ENCODE peak calls at places on chromosomes 3 and 15, in four cellular contexts. One of them, this sample, is unnamed.

GRCh38 chr3:178562869-178563232 is 26.6 kb downstream of the KCNMB2 start:
- DNase-seq in tibial nerve: no peak
- DNase-seq in stomach: no peak
- DNase-seq in IMR-90: no peak
- DNase-seq in this sample: no peak

GRCh38 chr3:99747915-99748314 is 69.7 kb upstream of the CMSS1 start:
- DNase-seq in tibial nerve: peak; percentile 33
- DNase-seq in IMR-90: peak; percentile 32
- DNase-seq in stomach: no peak
- DNase-seq in this sample: no peak

GRCh38 chr3:108297636-108298035 is 1.3 kb downstream of the HHLA2 start:
- DNase-seq in stomach: peak; percentile 79
- DNase-seq in tibial nerve: no peak
- DNase-seq in IMR-90: no peak
- DNase-seq in this sample: no peak

GRCh38 chr15:81310480-81310879 is 13.5 kb downstream of the STARD5 start:
- DNase-seq in tibial nerve: no peak
- DNase-seq in IMR-90: no peak
- DNase-seq in stomach: no peak
- DNase-seq in this sample: no peak

GRCh38 chr3:51539291-51539891 is 872 bp downstream of the RAD54L2 start:
- DNase-seq in stomach: no peak
- DNase-seq in tibial nerve: peak; percentile 12
- DNase-seq in IMR-90: peak; percentile 85
- DNase-seq in this sample: no peak

GRCh38 chr3:13546667-13547171 is 2.2 kb upstream of the FBLN2 start:
- DNase-seq in IMR-90: peak; percentile 69
- DNase-seq in tibial nerve: no peak
- DNase-seq in stomach: no peak
- DNase-seq in this sample: no peak

GRCh38 chr15:26260517-26261133 is 397.5 kb upstream of the ATP10A start:
- DNase-seq in IMR-90: peak; percentile 22
- DNase-seq in tibial nerve: no peak
- DNase-seq in stomach: no peak
- DNase-seq in this sample: no peak

GRCh38 chr15:85793641-85794597 is 806 bp downstream of the KLHL25 start:
- DNase-seq in tibial nerve: no peak
- DNase-seq in IMR-90: peak; percentile 15
- DNase-seq in stomach: peak; percentile 61
- DNase-seq in this sample: no peak

GRCh38 chr3:80889643-80890042 is 871.8 kb downstream of the GBE1 start:
- DNase-seq in IMR-90: no peak
- DNase-seq in stomach: no peak
- DNase-seq in tibial nerve: no peak
- DNase-seq in this sample: no peak

GRCh38 chr15:55796321-55796965 is 53.5 kb upstream of the PRTG start:
- DNase-seq in stomach: no peak
- DNase-seq in tibial nerve: no peak
- DNase-seq in IMR-90: peak; percentile 17
- DNase-seq in this sample: no peak

GRCh38 chr15:23447107-23447500 is at the start of gene GOLGA6L2:
- DNase-seq in IMR-90: no peak
- DNase-seq in stomach: no peak
- DNase-seq in tibial nerve: no peak
- DNase-seq in this sample: no peak

GRCh38 chr15:50146661-50147060 is 27.6 kb upstream of the ATP8B4 start:
- DNase-seq in tibial nerve: no peak
- DNase-seq in IMR-90: no peak
- DNase-seq in stomach: no peak
- DNase-seq in this sample: no peak

GRCh38 chr3:55790596-55791350 is 303.7 kb upstream of the WNT5A start:
- DNase-seq in stomach: no peak
- DNase-seq in tibial nerve: no peak
- DNase-seq in IMR-90: no peak
- DNase-seq in this sample: no peak

GRCh38 chr3:43748179-43748578 is 57.4 kb downstream of the ABHD5 start:
- DNase-seq in stomach: no peak
- DNase-seq in IMR-90: peak; percentile 62
- DNase-seq in tibial nerve: no peak
- DNase-seq in this sample: no peak

GRCh38 chr15:90618330-90619136 is 88.8 kb downstream of the CRTC3 start:
- DNase-seq in tibial nerve: no peak
- DNase-seq in IMR-90: peak; percentile 17
- DNase-seq in stomach: no peak
- DNase-seq in this sample: no peak

GRCh38 chr3:151168269-151169094 is 34.5 kb downstream of the GPR171 start:
- DNase-seq in stomach: peak; percentile 84
- DNase-seq in IMR-90: peak; percentile 67
- DNase-seq in tibial nerve: peak; percentile 81
- DNase-seq in this sample: no peak

GRCh38 chr3:129023909-129024308 is 22.8 kb downstream of the EFCC1 start:
- DNase-seq in tibial nerve: no peak
- DNase-seq in IMR-90: peak; percentile 28
- DNase-seq in stomach: no peak
- DNase-seq in this sample: no peak

GRCh38 chr3:10744098-10744465 is 71.9 kb upstream of the SLC6A11 start:
- DNase-seq in IMR-90: no peak
- DNase-seq in tibial nerve: no peak
- DNase-seq in stomach: no peak
- DNase-seq in this sample: no peak

GRCh38 chr15:38217788-38218609 is 34.6 kb upstream of the SPRED1 start:
- DNase-seq in IMR-90: no peak
- DNase-seq in tibial nerve: no peak
- DNase-seq in stomach: no peak
- DNase-seq in this sample: no peak

GRCh38 chr15:71043373-71043772 is 71.9 kb upstream of the THSD4 start:
- DNase-seq in stomach: no peak
- DNase-seq in IMR-90: peak; percentile 81
- DNase-seq in tibial nerve: no peak
- DNase-seq in this sample: no peak

GRCh38 chr3:192921793-192922192 is 4.1 kb upstream of the MB21D2 start:
- DNase-seq in tibial nerve: no peak
- DNase-seq in stomach: no peak
- DNase-seq in IMR-90: no peak
- DNase-seq in this sample: no peak

GRCh38 chr3:8767667-8768363 is 1.6 kb downstream of the OXTR start:
- DNase-seq in tibial nerve: no peak
- DNase-seq in stomach: peak; percentile 50
- DNase-seq in IMR-90: no peak
- DNase-seq in this sample: no peak

GRCh38 chr3:12907729-12908128 is 66.4 kb upstream of the RPL32 start:
- DNase-seq in stomach: no peak
- DNase-seq in IMR-90: no peak
- DNase-seq in tibial nerve: no peak
- DNase-seq in this sample: no peak

GRCh38 chr3:69104585-69104984 is 17.8 kb downstream of the LMOD3 start:
- DNase-seq in stomach: no peak
- DNase-seq in IMR-90: no peak
- DNase-seq in tibial nerve: no peak
- DNase-seq in this sample: no peak

GRCh38 chr15:22942877-22943276 is 37.3 kb downstream of the CYFIP1 start:
- DNase-seq in stomach: no peak
- DNase-seq in IMR-90: no peak
- DNase-seq in tibial nerve: no peak
- DNase-seq in this sample: no peak

GRCh38 chr3:128969993-128970740 is 23.7 kb downstream of the CFAP92 start:
- DNase-seq in IMR-90: peak; percentile 37
- DNase-seq in tibial nerve: peak; percentile 50
- DNase-seq in stomach: peak; percentile 51
- DNase-seq in this sample: no peak

GRCh38 chr15:30930422-30930821 is 26.7 kb downstream of the FAN1 start:
- DNase-seq in stomach: no peak
- DNase-seq in tibial nerve: no peak
- DNase-seq in IMR-90: no peak
- DNase-seq in this sample: no peak

GRCh38 chr3:115792206-115792955 is 169.1 kb downstream of the GAP43 start:
- DNase-seq in IMR-90: peak; percentile 52
- DNase-seq in tibial nerve: no peak
- DNase-seq in stomach: no peak
- DNase-seq in this sample: no peak

GRCh38 chr3:36312351-36312750 is 68.0 kb upstream of the STAC start:
- DNase-seq in IMR-90: no peak
- DNase-seq in tibial nerve: no peak
- DNase-seq in stomach: no peak
- DNase-seq in this sample: no peak

GRCh38 chr15:78988361-78988911 is 43.6 kb upstream of the CTSH start:
- DNase-seq in stomach: peak; percentile 64
- DNase-seq in tibial nerve: peak; percentile 79
- DNase-seq in IMR-90: peak; percentile 99
- DNase-seq in this sample: peak; percentile 11

GRCh38 chr3:151085889-151086483 is 522 bp downstream of the MED12L start:
- DNase-seq in stomach: no peak
- DNase-seq in tibial nerve: no peak
- DNase-seq in IMR-90: no peak
- DNase-seq in this sample: no peak

GRCh38 chr3:196514350-196514716 is 813 bp downstream of the SMCO1 start:
- DNase-seq in stomach: no peak
- DNase-seq in IMR-90: no peak
- DNase-seq in tibial nerve: no peak
- DNase-seq in this sample: no peak

GRCh38 chr3:177356113-177356512 is 158.8 kb upstream of the TBL1XR1 start:
- DNase-seq in stomach: no peak
- DNase-seq in IMR-90: no peak
- DNase-seq in tibial nerve: no peak
- DNase-seq in this sample: no peak

GRCh38 chr3:177358968-177359600 is 161.8 kb upstream of the TBL1XR1 start:
- DNase-seq in stomach: peak; percentile 41
- DNase-seq in IMR-90: no peak
- DNase-seq in tibial nerve: peak; percentile 17
- DNase-seq in this sample: peak; percentile 11

GRCh38 chr3:177359601-177360357 is 162.5 kb upstream of the TBL1XR1 start:
- DNase-seq in IMR-90: peak; percentile 99
- DNase-seq in stomach: peak; percentile 96
- DNase-seq in tibial nerve: peak; percentile 97
- DNase-seq in this sample: peak; percentile 69

GRCh38 chr3:177357352-177358084 is 160.2 kb upstream of the TBL1XR1 start:
- DNase-seq in tibial nerve: no peak
- DNase-seq in IMR-90: peak; percentile 89
- DNase-seq in stomach: peak; percentile 62
- DNase-seq in this sample: no peak

GRCh38 chr3:177358085-177358967 is 161.0 kb upstream of the TBL1XR1 start:
- DNase-seq in IMR-90: peak; percentile 56
- DNase-seq in stomach: peak; percentile 56
- DNase-seq in tibial nerve: peak; percentile 53
- DNase-seq in this sample: peak; percentile 43
- TF ChIP-seq POLR2A in IMR-90: no peak
- TF ChIP-seq POLR2A in stomach: no peak
- TF ChIP-seq POLR2A in tibial nerve: no peak
- TF ChIP-seq POLR2A in this sample: no peak

DNA sequence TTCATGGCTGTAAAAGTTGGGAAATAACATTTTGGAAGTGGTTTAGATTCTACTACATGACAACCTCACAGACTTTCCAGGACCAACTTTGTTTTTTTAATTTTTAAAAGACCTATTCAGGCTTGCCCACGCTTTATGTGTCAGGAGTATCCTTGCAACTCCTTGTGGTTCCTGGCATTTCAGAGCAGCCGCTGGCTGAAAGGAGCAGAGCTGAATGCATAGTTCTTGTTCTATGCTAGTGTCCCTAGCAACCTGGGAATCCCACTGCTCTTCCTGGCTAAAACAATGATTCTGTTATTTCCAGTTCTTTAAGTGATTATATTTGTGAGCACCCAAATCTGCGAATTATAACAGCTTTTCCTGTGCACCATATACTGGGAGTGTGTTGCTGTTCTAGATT is 34.9 kb downstream of the CP start:
- DNase-seq in IMR-90: no peak
- DNase-seq in tibial nerve: no peak
- DNase-seq in stomach: no peak
- DNase-seq in this sample: no peak
- TF ChIP-seq POLR2A in IMR-90: no peak
- TF ChIP-seq POLR2A in tibial nerve: no peak
- TF ChIP-seq POLR2A in stomach: no peak
- TF ChIP-seq POLR2A in this sample: no peak

DNA sequence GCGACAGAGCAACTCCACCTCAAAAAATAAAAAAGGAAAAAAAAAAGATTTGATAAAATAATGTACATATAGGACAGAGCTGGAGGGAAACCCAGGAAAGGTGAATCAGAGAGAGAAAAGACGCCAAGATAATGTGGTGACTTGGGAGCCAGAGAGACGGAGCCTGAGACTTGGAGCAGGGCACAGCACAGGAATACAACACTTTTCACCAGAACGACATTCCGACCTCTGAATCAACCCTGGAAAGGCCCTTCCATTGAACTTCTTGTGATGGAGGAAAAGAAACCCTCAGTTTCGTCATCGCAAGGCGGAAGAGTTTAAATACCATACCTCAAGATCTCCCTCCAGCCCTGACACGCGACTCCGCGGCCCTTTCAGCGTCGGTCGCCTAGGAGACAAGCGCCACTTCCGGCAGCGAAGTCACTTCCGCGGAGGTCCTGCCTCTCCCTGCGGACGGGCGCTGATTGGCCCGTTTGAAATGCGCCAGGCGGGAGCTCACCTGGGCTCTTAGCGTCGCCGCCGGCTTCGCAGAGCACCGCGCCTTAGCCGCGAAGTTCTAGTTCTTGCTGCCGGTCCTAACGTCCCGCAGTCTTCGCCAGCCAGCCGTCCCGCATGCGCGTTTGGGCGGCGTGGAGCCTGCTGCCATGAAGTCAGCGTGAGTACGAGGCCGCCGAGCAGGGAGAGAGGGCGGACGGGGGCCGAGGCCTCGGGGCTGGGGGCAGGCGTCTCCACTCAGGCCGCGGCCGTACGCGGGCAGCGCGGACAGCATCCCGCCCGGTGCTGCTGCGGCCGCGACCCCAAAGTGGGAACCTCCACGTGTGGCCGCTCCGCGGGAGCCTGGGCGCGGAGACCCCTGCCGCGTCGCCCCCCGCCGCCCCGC is at the start of gene KIF23:
- DNase-seq in stomach: peak; percentile 91
- DNase-seq in tibial nerve: peak; percentile 83
- DNase-seq in IMR-90: peak; percentile 94
- DNase-seq in this sample: peak; percentile 47
- TF ChIP-seq POLR2A in stomach: no peak
- TF ChIP-seq POLR2A in tibial nerve: no peak
- TF ChIP-seq POLR2A in IMR-90: no peak
- TF ChIP-seq POLR2A in this sample: no peak

DNA sequence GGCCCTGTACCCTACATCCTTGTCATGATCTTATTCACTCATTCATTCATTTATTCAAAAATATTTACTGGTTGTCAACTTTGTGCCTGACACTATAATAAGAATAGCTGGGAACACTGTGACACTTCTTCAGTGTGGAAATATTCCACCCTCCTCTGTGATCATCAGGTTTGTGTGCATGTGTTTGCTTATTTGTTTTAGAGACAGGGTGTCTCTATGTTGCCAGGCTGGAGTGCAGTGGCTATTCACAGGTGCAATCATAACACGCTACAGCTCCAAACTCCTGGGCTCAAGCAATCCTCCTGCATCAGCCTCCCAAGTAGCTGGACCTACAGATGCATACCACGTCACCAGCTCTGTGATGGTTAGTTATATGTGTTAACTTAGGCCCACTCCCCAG is 50.0 kb upstream of the PLCL2 start:
- DNase-seq in stomach: no peak
- DNase-seq in tibial nerve: no peak
- DNase-seq in IMR-90: no peak
- DNase-seq in this sample: no peak
- TF ChIP-seq POLR2A in stomach: no peak
- TF ChIP-seq POLR2A in tibial nerve: no peak
- TF ChIP-seq POLR2A in IMR-90: no peak
- TF ChIP-seq POLR2A in this sample: no peak

GRCh38 chr3:130111185-130111864 is 29.7 kb downstream of the ALG1L2 start:
- DNase-seq in stomach: peak; percentile 99
- DNase-seq in tibial nerve: peak; percentile 97
- DNase-seq in IMR-90: peak; percentile 97
- DNase-seq in this sample: peak; percentile 97
- TF ChIP-seq POLR2A in stomach: no peak
- TF ChIP-seq POLR2A in tibial nerve: no peak
- TF ChIP-seq POLR2A in IMR-90: no peak
- TF ChIP-seq POLR2A in this sample: peak; percentile 58